ENCODE peak calls at places on chromosomes 13 and 19, in nine cellular contexts. One of them, this sample, is unnamed.

GRCh38 chr13:71621152-71622124 is 245.6 kb downstream of the DACH1 start:
- DNase-seq in H1: no peak
- DNase-seq in stomach: no peak
- DNase-seq in A549: no peak
- DNase-seq in SK-N-SH: peak
- DNase-seq in ovary: no peak
- DNase-seq in suprapubic skin: no peak
- DNase-seq in transverse colon: no peak
- DNase-seq in upper lobe of left lung: no peak
- DNase-seq in this sample: no peak

GRCh38 chr13:34864650-34865049 is 77.4 kb upstream of the NBEA start:
- DNase-seq in H1: no peak
- DNase-seq in stomach: no peak
- DNase-seq in A549: no peak
- DNase-seq in SK-N-SH: no peak
- DNase-seq in ovary: no peak
- DNase-seq in suprapubic skin: no peak
- DNase-seq in transverse colon: no peak
- DNase-seq in upper lobe of left lung: no peak
- DNase-seq in this sample: no peak

GRCh38 chr19:45905016-45905415 is 2.6 kb upstream of the MYPOP start:
- DNase-seq in H1: no peak
- DNase-seq in stomach: no peak
- DNase-seq in A549: no peak
- DNase-seq in SK-N-SH: no peak
- DNase-seq in ovary: no peak
- DNase-seq in suprapubic skin: no peak
- DNase-seq in transverse colon: no peak
- DNase-seq in upper lobe of left lung: no peak
- DNase-seq in this sample: no peak

GRCh38 chr13:113060557-113061270 is 44.9 kb upstream of the F7 start:
- DNase-seq in H1: no peak
- DNase-seq in stomach: no peak
- DNase-seq in A549: no peak
- DNase-seq in SK-N-SH: no peak
- DNase-seq in ovary: no peak
- DNase-seq in suprapubic skin: peak
- DNase-seq in transverse colon: no peak
- DNase-seq in upper lobe of left lung: peak
- DNase-seq in this sample: no peak

GRCh38 chr13:86563308-86563707 is 764.1 kb upstream of the SLITRK6 start:
- DNase-seq in H1: no peak
- DNase-seq in stomach: no peak
- DNase-seq in A549: no peak
- DNase-seq in SK-N-SH: no peak
- DNase-seq in ovary: no peak
- DNase-seq in suprapubic skin: no peak
- DNase-seq in transverse colon: no peak
- DNase-seq in upper lobe of left lung: no peak
- DNase-seq in this sample: no peak

GRCh38 chr19:33604651-33605050 is 17.1 kb upstream of the CHST8 start:
- DNase-seq in H1: no peak
- DNase-seq in stomach: peak
- DNase-seq in A549: no peak
- DNase-seq in SK-N-SH: no peak
- DNase-seq in ovary: no peak
- DNase-seq in suprapubic skin: no peak
- DNase-seq in transverse colon: no peak
- DNase-seq in upper lobe of left lung: no peak
- DNase-seq in this sample: no peak

GRCh38 chr13:75489502-75490263 is 7.7 kb upstream of the TBC1D4 start:
- DNase-seq in H1: no peak
- DNase-seq in stomach: peak
- DNase-seq in A549: peak
- DNase-seq in SK-N-SH: no peak
- DNase-seq in ovary: no peak
- DNase-seq in suprapubic skin: no peak
- DNase-seq in transverse colon: peak
- DNase-seq in upper lobe of left lung: no peak
- DNase-seq in this sample: no peak

GRCh38 chr19:34184880-34185491 is 12.7 kb downstream of the LSM14A start:
- DNase-seq in H1: no peak
- DNase-seq in stomach: no peak
- DNase-seq in A549: no peak
- DNase-seq in SK-N-SH: no peak
- DNase-seq in ovary: no peak
- DNase-seq in suprapubic skin: no peak
- DNase-seq in transverse colon: no peak
- DNase-seq in upper lobe of left lung: no peak
- DNase-seq in this sample: no peak

GRCh38 chr13:32378012-32378411 is 49.9 kb downstream of the N4BP2L1 start:
- DNase-seq in H1: no peak
- DNase-seq in stomach: no peak
- DNase-seq in A549: no peak
- DNase-seq in SK-N-SH: no peak
- DNase-seq in ovary: no peak
- DNase-seq in suprapubic skin: no peak
- DNase-seq in transverse colon: no peak
- DNase-seq in upper lobe of left lung: no peak
- DNase-seq in this sample: no peak

GRCh38 chr13:32381539-32381938 is 46.4 kb downstream of the N4BP2L1 start:
- DNase-seq in H1: peak
- DNase-seq in stomach: no peak
- DNase-seq in A549: peak
- DNase-seq in SK-N-SH: peak
- DNase-seq in ovary: no peak
- DNase-seq in suprapubic skin: no peak
- DNase-seq in transverse colon: no peak
- DNase-seq in upper lobe of left lung: no peak
- DNase-seq in this sample: no peak

GRCh38 chr13:32376642-32377418 is 51.1 kb downstream of the N4BP2L1 start:
- DNase-seq in H1: no peak
- DNase-seq in stomach: no peak
- DNase-seq in A549: no peak
- DNase-seq in SK-N-SH: no peak
- DNase-seq in ovary: no peak
- DNase-seq in suprapubic skin: no peak
- DNase-seq in transverse colon: no peak
- DNase-seq in upper lobe of left lung: no peak
- DNase-seq in this sample: no peak
- H3K27ac ChIP-seq in H1: no peak
- H3K27ac ChIP-seq in stomach: no peak
- H3K27ac ChIP-seq in A549: no peak
- H3K27ac ChIP-seq in SK-N-SH: no peak
- H3K27ac ChIP-seq in ovary: no peak
- H3K27ac ChIP-seq in suprapubic skin: no peak
- H3K27ac ChIP-seq in transverse colon: no peak
- H3K27ac ChIP-seq in upper lobe of left lung: no peak
- H3K27ac ChIP-seq in this sample: no peak

DNA sequence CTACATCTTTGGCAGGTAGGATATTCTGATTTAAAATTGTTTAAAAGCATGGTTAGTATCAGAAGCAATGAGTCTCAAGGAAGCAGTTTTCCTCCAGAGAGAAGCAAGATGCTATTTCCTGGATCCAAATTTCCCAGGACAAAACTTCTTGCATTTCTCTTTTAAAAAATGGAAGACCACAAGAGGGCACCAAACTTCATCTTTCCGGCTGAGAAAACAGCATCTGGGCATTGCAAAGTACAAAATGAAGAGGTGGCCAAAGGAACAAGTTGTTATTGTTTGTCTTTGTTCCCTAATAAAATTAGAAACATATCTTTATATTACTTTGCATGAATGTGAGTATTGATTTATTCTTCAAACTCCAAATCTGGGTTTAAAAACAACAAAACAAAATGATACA is 60.0 kb upstream of the LRCH1 start:
- DNase-seq in H1: no peak
- DNase-seq in stomach: no peak
- DNase-seq in A549: peak
- DNase-seq in SK-N-SH: peak
- DNase-seq in ovary: no peak
- DNase-seq in suprapubic skin: no peak
- DNase-seq in transverse colon: no peak
- DNase-seq in upper lobe of left lung: no peak
- DNase-seq in this sample: peak
- TF ChIP-seq EP300 in H1: no peak
- TF ChIP-seq EP300 in stomach: no peak
- TF ChIP-seq EP300 in A549: no peak
- TF ChIP-seq EP300 in SK-N-SH: no peak
- TF ChIP-seq EP300 in ovary: no peak
- TF ChIP-seq EP300 in suprapubic skin: no peak
- TF ChIP-seq EP300 in transverse colon: no peak
- TF ChIP-seq EP300 in upper lobe of left lung: no peak
- TF ChIP-seq EP300 in this sample: no peak

DNA sequence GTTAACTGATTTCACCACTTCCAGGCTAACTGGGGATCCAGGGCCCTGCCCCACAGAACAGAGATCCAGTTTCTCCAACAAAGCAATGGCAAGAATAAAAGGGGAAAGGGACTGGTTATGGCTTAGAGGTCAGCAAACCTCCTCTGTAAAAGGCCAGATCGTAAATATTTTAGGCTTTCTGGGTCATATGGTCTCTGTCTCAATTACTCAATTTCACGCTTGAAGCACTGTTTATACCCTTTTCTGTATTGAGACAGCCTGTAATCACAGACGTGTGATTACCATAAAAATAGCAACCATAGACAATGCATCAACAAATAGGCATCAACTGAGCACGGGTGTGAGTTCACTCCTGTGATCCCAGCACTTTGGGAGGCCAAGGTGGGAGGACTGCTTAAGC is 9.4 kb downstream of the RAB3D start:
- DNase-seq in H1: no peak
- DNase-seq in stomach: no peak
- DNase-seq in A549: no peak
- DNase-seq in SK-N-SH: no peak
- DNase-seq in ovary: no peak
- DNase-seq in suprapubic skin: no peak
- DNase-seq in transverse colon: no peak
- DNase-seq in upper lobe of left lung: no peak
- DNase-seq in this sample: no peak
- H3K27ac ChIP-seq in H1: no peak
- H3K27ac ChIP-seq in stomach: no peak
- H3K27ac ChIP-seq in A549: no peak
- H3K27ac ChIP-seq in SK-N-SH: no peak
- H3K27ac ChIP-seq in ovary: no peak
- H3K27ac ChIP-seq in suprapubic skin: no peak
- H3K27ac ChIP-seq in transverse colon: no peak
- H3K27ac ChIP-seq in upper lobe of left lung: no peak
- H3K27ac ChIP-seq in this sample: no peak

DNA sequence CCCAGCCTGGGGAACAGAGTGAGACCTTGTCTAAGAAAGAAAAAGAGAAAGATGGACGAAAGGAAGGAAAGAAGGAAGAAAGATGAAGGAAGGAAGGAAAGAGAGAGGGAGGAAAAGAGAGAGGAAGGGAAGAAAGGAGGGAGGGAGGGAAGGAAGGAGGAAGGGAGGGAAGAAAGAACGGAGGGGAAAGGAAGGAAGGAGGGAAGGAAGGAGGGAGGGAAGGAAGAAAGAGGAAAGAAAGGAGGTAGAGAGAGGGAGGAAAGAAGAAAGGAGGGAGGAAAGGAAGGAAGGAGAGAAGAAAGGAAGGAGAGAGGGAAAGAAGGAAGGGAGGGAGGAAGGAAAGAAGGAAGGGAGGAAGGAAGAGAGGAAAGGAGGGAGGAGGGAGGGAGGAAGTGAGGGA is 20.9 kb downstream of the CABP5 start:
- DNase-seq in H1: no peak
- DNase-seq in stomach: no peak
- DNase-seq in A549: no peak
- DNase-seq in SK-N-SH: no peak
- DNase-seq in ovary: no peak
- DNase-seq in suprapubic skin: no peak
- DNase-seq in transverse colon: no peak
- DNase-seq in upper lobe of left lung: no peak
- DNase-seq in this sample: no peak
- TF ChIP-seq EP300 in H1: no peak
- TF ChIP-seq EP300 in stomach: no peak
- TF ChIP-seq EP300 in A549: no peak
- TF ChIP-seq EP300 in SK-N-SH: no peak
- TF ChIP-seq EP300 in ovary: no peak
- TF ChIP-seq EP300 in suprapubic skin: no peak
- TF ChIP-seq EP300 in transverse colon: no peak
- TF ChIP-seq EP300 in upper lobe of left lung: no peak
- TF ChIP-seq EP300 in this sample: no peak

GRCh38 chr19:19446655-19447437 is 41.4 kb downstream of the GATAD2A start:
- DNase-seq in H1: no peak
- DNase-seq in stomach: no peak
- DNase-seq in A549: no peak
- DNase-seq in SK-N-SH: no peak
- DNase-seq in ovary: no peak
- DNase-seq in suprapubic skin: no peak
- DNase-seq in transverse colon: no peak
- DNase-seq in upper lobe of left lung: no peak
- DNase-seq in this sample: no peak

GRCh38 chr19:19448238-19448544 is 42.7 kb downstream of the GATAD2A start:
- DNase-seq in H1: no peak
- DNase-seq in stomach: peak
- DNase-seq in A549: no peak
- DNase-seq in SK-N-SH: no peak
- DNase-seq in ovary: no peak
- DNase-seq in suprapubic skin: no peak
- DNase-seq in transverse colon: no peak
- DNase-seq in upper lobe of left lung: peak
- DNase-seq in this sample: no peak

GRCh38 chr19:19445288-19445687 is 39.8 kb downstream of the GATAD2A start:
- DNase-seq in H1: no peak
- DNase-seq in stomach: no peak
- DNase-seq in A549: no peak
- DNase-seq in SK-N-SH: no peak
- DNase-seq in ovary: no peak
- DNase-seq in suprapubic skin: no peak
- DNase-seq in transverse colon: no peak
- DNase-seq in upper lobe of left lung: no peak
- DNase-seq in this sample: no peak

GRCh38 chr19:19445911-19446361 is 40.5 kb downstream of the GATAD2A start:
- DNase-seq in H1: no peak
- DNase-seq in stomach: no peak
- DNase-seq in A549: no peak
- DNase-seq in SK-N-SH: no peak
- DNase-seq in ovary: no peak
- DNase-seq in suprapubic skin: no peak
- DNase-seq in transverse colon: no peak
- DNase-seq in upper lobe of left lung: no peak
- DNase-seq in this sample: no peak

DNA sequence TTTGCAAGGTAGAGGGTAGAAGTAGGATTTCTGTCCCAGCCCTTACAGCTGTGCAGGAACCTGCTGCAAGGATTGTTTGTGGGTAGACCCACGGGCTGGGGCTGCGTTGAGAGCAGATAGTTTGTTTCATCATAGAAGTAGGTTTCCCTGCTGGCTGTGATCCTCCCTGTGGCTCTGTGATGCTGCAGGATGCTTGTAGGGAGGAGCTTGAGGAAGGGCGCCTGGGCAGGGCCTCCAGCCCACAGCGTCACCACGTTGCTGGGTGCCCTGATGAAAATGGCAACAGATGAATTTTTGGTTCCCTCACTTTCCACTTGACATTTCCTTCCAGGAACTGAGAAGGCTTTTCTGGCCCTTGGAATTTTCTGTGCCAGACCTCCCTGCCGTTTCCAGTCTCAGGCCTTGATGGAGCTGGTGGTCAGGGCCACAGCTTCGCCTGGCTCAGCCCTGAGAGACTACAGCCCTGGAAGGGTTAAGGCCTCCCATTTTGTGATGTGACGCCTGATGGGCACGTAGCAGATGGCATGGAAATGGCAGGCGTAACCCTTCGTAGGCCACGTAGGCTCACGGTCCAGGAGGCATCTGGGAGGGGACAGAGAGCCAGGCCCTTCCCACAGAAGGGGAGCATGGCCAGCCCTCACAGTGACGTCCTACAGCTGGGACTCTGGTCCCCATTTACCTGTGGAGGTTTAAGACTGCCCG is 42.2 kb downstream of the GATAD2A start:
- DNase-seq in H1: no peak
- DNase-seq in stomach: no peak
- DNase-seq in A549: no peak
- DNase-seq in SK-N-SH: no peak
- DNase-seq in ovary: no peak
- DNase-seq in suprapubic skin: no peak
- DNase-seq in transverse colon: no peak
- DNase-seq in upper lobe of left lung: peak
- DNase-seq in this sample: no peak
- H3K27ac ChIP-seq in H1: no peak
- H3K27ac ChIP-seq in stomach: peak
- H3K27ac ChIP-seq in A549: no peak
- H3K27ac ChIP-seq in SK-N-SH: no peak
- H3K27ac ChIP-seq in ovary: no peak
- H3K27ac ChIP-seq in suprapubic skin: no peak
- H3K27ac ChIP-seq in transverse colon: no peak
- H3K27ac ChIP-seq in upper lobe of left lung: peak
- H3K27ac ChIP-seq in this sample: no peak

This sample was measured in tibial nerve.